ENCODE peak calls at places on chromosomes 6 and 20, in nine cellular contexts. I, W, L, N, Q, E, H, O and Z are unnamed samples.

GRCh38 chr20:37223053-37223452 is 38.6 kb downstream of the GHRH start:
- DNase-seq in L (peak), E (no peak), W (peak), I (no peak), O (no peak), Q (no peak), H (no peak), N (no peak), Z (peak)

GRCh38 chr6:30612213-30612612 is 4.8 kb downstream of the PPP1R10 start:
- DNase-seq in N (no peak), Q (no peak), I (no peak), W (no peak), E (no peak), O (no peak), L (peak), H (no peak), Z (no peak)

GRCh38 chr20:51402201-51402600 is 140.3 kb downstream of the NFATC2 start:
- DNase-seq in N (no peak), L (no peak), I (no peak), W (no peak), Q (no peak), E (no peak), O (no peak), H (no peak), Z (no peak)

GRCh38 chr20:62376112-62377063 is 9.3 kb upstream of the LAMA5 start:
- DNase-seq in O (peak), E (no peak), L (no peak), I (no peak), W (peak), Q (no peak), N (peak), H (no peak), Z (no peak)

GRCh38 chr20:59751075-59751711 is 146.9 kb downstream of the PHACTR3 start:
- DNase-seq in W (no peak), E (no peak), N (peak), H (peak), Q (peak), I (peak), L (peak), O (peak), Z (peak)

GRCh38 chr20:51791626-51792025 is 10.7 kb downstream of the SALL4 start:
- DNase-seq in I (no peak), O (no peak), H (no peak), E (no peak), N (no peak), W (no peak), L (no peak), Q (no peak), Z (no peak)

GRCh38 chr6:109595998-109596397 is 95.0 kb downstream of the AK9 start:
- DNase-seq in I (no peak), O (peak), W (no peak), L (peak), H (no peak), E (peak), N (no peak), Q (no peak), Z (peak)

GRCh38 chr6:16181429-16182359 is 52.8 kb downstream of the MYLIP start:
- DNase-seq in Q (no peak), N (no peak), L (no peak), H (no peak), E (no peak), W (no peak), I (no peak), O (no peak), Z (no peak)

GRCh38 chr6:113625850-113626249 is 231.3 kb upstream of the MARCKS start:
- DNase-seq in I (no peak), N (no peak), E (no peak), Q (no peak), H (no peak), W (no peak), O (no peak), L (no peak), Z (no peak)

GRCh38 chr20:11993886-11994466 is 76.3 kb downstream of the BTBD3 start:
- DNase-seq in H (peak), O (no peak), N (no peak), W (no peak), Q (no peak), E (no peak), L (no peak), I (no peak), Z (no peak)

GRCh38 chr6:33696538-33697518 is 14.7 kb downstream of the UQCC2 start:
- DNase-seq in W (no peak), I (no peak), L (peak), H (peak), Q (no peak), E (peak), O (no peak), N (peak), Z (no peak)

GRCh38 chr20:63690898-63691710 is 5.3 kb upstream of the TNFRSF6B start:
- DNase-seq in W (no peak), H (no peak), Q (no peak), L (no peak), O (no peak), E (no peak), N (no peak), I (no peak), Z (no peak)

GRCh38 chr6:110334425-110335158 is 23.6 kb downstream of the METTL24 start:
- DNase-seq in N (no peak), O (no peak), L (no peak), Q (no peak), E (no peak), H (no peak), I (no peak), W (no peak), Z (no peak)

GRCh38 chr6:18379376-18380117 is 7.6 kb upstream of the RNF144B start:
- DNase-seq in E (no peak), O (no peak), I (no peak), H (no peak), W (peak), Q (no peak), N (no peak), L (no peak), Z (no peak)

GRCh38 chr6:3478341-3478740 is 21.5 kb upstream of the SLC22A23 start:
- DNase-seq in Q (no peak), O (no peak), E (no peak), I (no peak), W (peak), L (no peak), H (no peak), N (no peak), Z (no peak)

GRCh38 chr6:30712441-30712840 is 4.6 kb downstream of the MDC1 start:
- DNase-seq in Q (no peak), W (no peak), L (peak), O (no peak), E (no peak), N (no peak), I (no peak), H (no peak), Z (no peak)

GRCh38 chr6:140445474-140446004 is 1071.1 kb upstream of the CITED2 start:
- DNase-seq in W (peak), O (no peak), N (no peak), L (no peak), E (peak), Q (no peak), H (no peak), I (no peak), Z (peak)

GRCh38 chr6:47733879-47734558 is 35.6 kb downstream of the ADGRF4 start:
- DNase-seq in I (no peak), H (peak), O (no peak), E (no peak), W (peak), Q (no peak), N (no peak), L (peak), Z (no peak)

GRCh38 chr20:50724851-50725721 is 6.3 kb upstream of the PARD6B start:
- DNase-seq in Q (peak), W (peak), H (no peak), N (peak), E (no peak), O (no peak), L (no peak), I (peak), Z (peak)

GRCh38 chr6:42050897-42051653 is 751 bp downstream of the TAF8 start:
- DNase-seq in I (no peak), L (no peak), O (no peak), W (no peak), E (no peak), Q (no peak), N (no peak), H (no peak), Z (no peak)